ENCODE peak calls at places on chromosomes 11 and 22, in four cellular contexts. I, E, W and Q are unnamed samples.

GRCh38 chr11:17894929-17895658 is 117.8 kb downstream of the SERGEF start:
- DNase-seq in W (no peak), E (no peak), I (no peak), Q (no peak)

GRCh38 chr22:36010913-36011312 is 17.7 kb downstream of the RBFOX2 start:
- DNase-seq in W (no peak), I (no peak), E (no peak), Q (no peak)

GRCh38 chr11:60785806-60786361 is 751 bp downstream of the MS4A10 start:
- DNase-seq in E (no peak), I (no peak), W (no peak), Q (no peak)

GRCh38 chr11:3747704-3748103 is 49.6 kb downstream of the NUP98 start:
- DNase-seq in E (no peak), W (no peak), I (no peak), Q (no peak)

GRCh38 chr11:132821027-132821426 is 711.3 kb downstream of the OPCML start:
- DNase-seq in E (no peak), I (no peak), W (no peak), Q (no peak)

GRCh38 chr11:120917536-120918239 is 106.2 kb upstream of the TBCEL start:
- DNase-seq in E (no peak), I (peak; percentile 12), W (no peak), Q (no peak)

GRCh38 chr22:38397189-38398097 is 57.6 kb downstream of the KCNJ4 start:
- DNase-seq in I (no peak), W (peak; percentile 10), E (no peak), Q (peak; percentile 84)

GRCh38 chr11:8268530-8269461 is 5.1 kb upstream of the LMO1 start:
- DNase-seq in E (no peak), W (no peak), I (no peak), Q (peak; percentile 50)

GRCh38 chr11:47028530-47029093 is 92.1 kb downstream of the CSTPP1 start:
- DNase-seq in E (no peak), I (no peak), W (no peak), Q (no peak)

DNA sequence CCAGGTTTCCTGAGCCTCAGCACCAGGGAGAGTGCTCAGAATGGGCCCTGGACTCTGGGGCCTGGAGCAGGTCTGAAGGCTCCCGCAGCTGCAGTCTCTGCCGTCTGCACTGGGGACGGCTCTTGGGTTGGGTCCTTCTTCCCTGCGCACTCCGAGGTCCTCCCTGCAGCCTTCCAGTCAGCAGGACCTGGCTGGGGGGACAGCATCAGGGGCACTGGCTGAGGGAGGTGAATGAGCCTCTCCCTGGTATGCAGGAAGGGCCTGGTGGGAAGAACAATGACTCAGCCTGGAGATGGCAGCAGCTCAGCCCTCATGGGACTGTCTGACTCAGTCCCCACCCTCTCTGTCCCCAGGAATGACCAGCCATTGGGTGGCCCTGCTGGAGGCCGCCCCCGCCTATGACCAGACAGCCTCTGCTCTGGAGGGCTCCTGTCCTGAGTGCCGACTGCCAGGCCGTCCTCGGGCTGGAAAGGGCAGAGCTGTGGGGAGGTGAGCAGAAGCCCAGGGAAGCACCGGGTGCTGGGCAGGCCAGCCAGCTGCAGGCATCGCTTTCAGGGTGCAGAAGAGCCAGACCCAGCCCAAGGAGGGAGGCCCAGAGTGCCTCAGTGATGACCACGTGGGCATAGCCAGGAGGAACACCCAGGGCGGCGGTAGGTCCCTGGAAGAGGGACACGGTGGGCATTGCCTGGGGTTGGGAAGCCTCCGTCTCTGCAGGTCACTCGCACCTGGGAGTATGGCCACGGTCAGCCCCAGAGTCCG is 455.0 kb downstream of the BRD1 start:
- DNase-seq in W (peak; percentile 58), I (no peak), E (peak; percentile 37), Q (peak; percentile 26)
- TF ChIP-seq MAX in W (no peak), I (no peak), E (no peak), Q (no peak)

DNA sequence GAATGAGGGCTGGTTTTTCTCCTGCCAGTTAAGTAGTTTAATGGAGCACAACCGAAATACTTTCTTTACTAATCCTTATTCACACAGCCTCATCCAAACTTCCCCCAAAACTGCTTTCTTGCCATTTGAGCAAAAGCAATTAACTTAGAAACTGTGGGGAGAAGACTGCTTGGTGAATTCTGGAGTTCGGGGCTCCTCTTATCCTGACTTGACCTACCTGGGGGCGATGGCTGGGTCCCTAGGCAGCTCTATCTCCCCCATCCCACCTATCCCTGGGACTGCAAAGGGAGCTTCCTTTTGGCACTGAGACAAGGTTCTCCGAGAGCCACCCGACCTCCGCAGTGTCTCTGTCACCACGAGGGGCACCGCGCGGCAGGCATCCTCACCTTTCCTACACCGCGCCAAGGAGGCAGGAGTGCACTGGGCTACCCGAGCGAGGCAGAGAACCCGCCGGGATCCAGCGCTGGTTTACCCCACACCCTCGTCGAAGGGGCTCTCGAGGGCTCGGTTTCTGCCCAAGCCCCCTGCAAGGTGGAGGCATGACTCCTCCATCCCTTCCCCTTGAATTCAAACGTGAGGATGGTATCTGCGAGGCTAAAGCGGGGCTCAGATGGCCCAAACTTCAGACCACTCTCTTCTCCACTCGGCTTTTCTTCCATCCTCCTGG is 731 bp downstream of the DESI1 start:
- DNase-seq in E (peak; percentile 49), W (no peak), I (no peak), Q (peak; percentile 54)
- TF ChIP-seq CREM in E (no peak), W (no peak), I (no peak), Q (no peak)

GRCh38 chr11:10625982-10626311 is 57.5 kb upstream of the LYVE1 start:
- DNase-seq in E (no peak), W (no peak), I (no peak), Q (no peak)

GRCh38 chr11:10625281-10625981 is 57.0 kb upstream of the LYVE1 start:
- DNase-seq in I (no peak), E (no peak), W (no peak), Q (no peak)

GRCh38 chr11:10623797-10624761 is 55.6 kb upstream of the LYVE1 start:
- DNase-seq in I (no peak), W (peak; percentile 63), E (peak; percentile 37), Q (peak; percentile 75)

GRCh38 chr11:10622108-10622507 is 53.6 kb upstream of the LYVE1 start:
- DNase-seq in W (no peak), I (no peak), E (no peak), Q (no peak)

GRCh38 chr11:10622957-10623787 is 54.7 kb upstream of the LYVE1 start:
- DNase-seq in I (no peak), W (no peak), E (no peak), Q (no peak)
- TF ChIP-seq MAX in I (no peak), W (no peak), E (no peak), Q (no peak)

GRCh38 chr11:64790205-64791095 is 12.1 kb upstream of the SF1 start:
- DNase-seq in E (no peak), I (no peak), W (no peak), Q (no peak)
- TF ChIP-seq CREM in E (no peak), I (no peak), W (no peak), Q (no peak)

GRCh38 chr22:25054943-25055511 is 102.5 kb downstream of the KIAA1671 start:
- DNase-seq in I (no peak), W (no peak), E (no peak), Q (no peak)
- TF ChIP-seq MAX in I (no peak), W (no peak), E (no peak), Q (no peak)

GRCh38 chr11:44753965-44754645 is 27.3 kb downstream of the TSPAN18 start:
- DNase-seq in E (no peak), I (no peak), W (no peak), Q (no peak)
- TF ChIP-seq CREM in E (no peak), I (no peak), W (no peak), Q (no peak)

GRCh38 chr11:45618897-45619296 is 46.5 kb downstream of the CHST1 start:
- DNase-seq in E (no peak), W (no peak), I (no peak), Q (no peak)
- TF ChIP-seq MAX in E (no peak), W (no peak), I (no peak), Q (no peak)